ENCODE peak calls at places on chromosomes 3 and 15, in four cellular contexts. O, M, F and I are unnamed samples.
A peak's percentile ranks its signal among the peaks of the same experiment; 100 is the strongest.

GRCh38 chr15:79030470-79030869 is 60.1 kb downstream of the RASGRF1 start:
- DNase-seq in O (no peak), M (no peak), F (no peak), I (no peak)

GRCh38 chr3:136644200-136644599 is 108.0 kb downstream of the STAG1 start:
- DNase-seq in O (no peak), M (no peak), F (no peak), I (no peak)

GRCh38 chr15:47813985-47814384 is 96.7 kb downstream of the SEMA6D start:
- DNase-seq in O (peak; percentile 21), M (no peak), F (no peak), I (no peak)

GRCh38 chr15:66433726-66434125 is 47.0 kb downstream of the MAP2K1 start:
- DNase-seq in O (no peak), M (no peak), F (no peak), I (no peak)

GRCh38 chr3:13543251-13543650 is 5.7 kb upstream of the FBLN2 start:
- DNase-seq in O (no peak), M (peak; percentile 69), F (peak; percentile 26), I (no peak)

GRCh38 chr3:129112308-129113052 is 9.1 kb downstream of the RAB43 start:
- DNase-seq in O (no peak), M (no peak), F (no peak), I (no peak)

GRCh38 chr15:74121858-74122257 is 8.5 kb upstream of the ISLR2 start:
- DNase-seq in O (no peak), M (no peak), F (no peak), I (no peak)

GRCh38 chr15:85452436-85452835 is 72.0 kb downstream of the AKAP13 start:
- DNase-seq in O (no peak), M (no peak), F (no peak), I (no peak)

GRCh38 chr3:122680381-122681293 is at the start of gene PARP14:
- DNase-seq in O (peak; percentile 81), M (peak; percentile 52), F (peak; percentile 82), I (peak; percentile 56)

GRCh38 chr3:46579756-46580286 is 13.7 kb upstream of the LRRC2 start:
- DNase-seq in O (no peak), M (no peak), F (no peak), I (no peak)

GRCh38 chr15:72961326-72961725 is 90.9 kb upstream of the NEO1 start:
- DNase-seq in O (no peak), M (no peak), F (no peak), I (no peak)

GRCh38 chr3:99509224-99509623 is 129.2 kb upstream of the COL8A1 start:
- DNase-seq in O (no peak), M (no peak), F (no peak), I (no peak)

GRCh38 chr3:111803123-111803593 is 55.9 kb upstream of the PHLDB2 start:
- DNase-seq in O (no peak), M (peak; percentile 93), F (peak; percentile 61), I (no peak)

GRCh38 chr15:25731411-25731810 is 131.7 kb downstream of the ATP10A start:
- DNase-seq in O (no peak), M (no peak), F (no peak), I (no peak)

GRCh38 chr15:79314811-79315210 is 3.9 kb downstream of the TMED3 start:
- DNase-seq in O (no peak), M (no peak), F (no peak), I (no peak)

GRCh38 chr15:99961011-99961441 is 227.8 kb upstream of the LYSMD4 start:
- DNase-seq in O (no peak), M (peak; percentile 34), F (peak; percentile 74), I (no peak)

GRCh38 chr3:120450261-120450913 is 405 bp downstream of the FSTL1 start:
- DNase-seq in O (no peak), M (peak; percentile 49), F (peak; percentile 46), I (no peak)

GRCh38 chr15:31308185-31308639 is 18.4 kb upstream of the KLF13 start:
- DNase-seq in O (no peak), M (no peak), F (no peak), I (peak; percentile 15)

GRCh38 chr15:89364741-89365450 is 30.3 kb upstream of the POLG start:
- DNase-seq in O (no peak), M (no peak), F (no peak), I (no peak)

DNA sequence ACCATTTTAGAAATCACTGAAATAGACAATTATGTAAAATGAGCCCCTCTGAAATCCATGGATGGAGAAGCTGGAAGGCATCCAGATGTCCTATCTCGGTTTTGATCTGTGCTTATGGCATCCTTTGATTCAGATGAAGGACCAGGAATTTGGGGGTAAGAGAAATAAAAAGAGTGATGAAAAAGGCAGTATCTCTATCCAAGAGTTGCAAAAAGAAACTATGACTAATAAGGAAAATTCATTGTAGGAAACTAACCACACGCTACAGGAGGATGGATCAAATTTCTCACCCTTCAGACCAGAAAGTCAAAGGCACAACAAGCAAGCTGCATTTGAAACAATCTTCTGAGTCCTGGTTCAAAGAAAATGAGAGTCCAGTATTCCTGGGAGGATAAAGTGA is 34.8 kb downstream of the SRGAP3 start:
- DNase-seq in O (no peak), M (no peak), F (no peak), I (no peak)
- H3K4me1 ChIP-seq in O (no peaks in the 10 kb centered on the region), M (no peaks in the 10 kb centered on the region), F (peaks cover 15% of the 10 kb centered on the region), I (no peaks in the 10 kb centered on the region)

GRCh38 chr3:193488741-193489140 is 66.0 kb downstream of the ATP13A4 start:
- DNase-seq in O (no peak), M (no peak), F (no peak), I (no peak)

GRCh38 chr3:193489949-193490348 is 64.7 kb downstream of the ATP13A4 start:
- DNase-seq in O (peak; percentile 65), M (no peak), F (no peak), I (no peak)

GRCh38 chr3:193483988-193484539 is 70.6 kb downstream of the ATP13A4 start:
- DNase-seq in O (no peak), M (no peak), F (no peak), I (no peak)
- TF ChIP-seq CTCF in O (no peak), M (no peak), F (no peak), I (no peak)

DNA sequence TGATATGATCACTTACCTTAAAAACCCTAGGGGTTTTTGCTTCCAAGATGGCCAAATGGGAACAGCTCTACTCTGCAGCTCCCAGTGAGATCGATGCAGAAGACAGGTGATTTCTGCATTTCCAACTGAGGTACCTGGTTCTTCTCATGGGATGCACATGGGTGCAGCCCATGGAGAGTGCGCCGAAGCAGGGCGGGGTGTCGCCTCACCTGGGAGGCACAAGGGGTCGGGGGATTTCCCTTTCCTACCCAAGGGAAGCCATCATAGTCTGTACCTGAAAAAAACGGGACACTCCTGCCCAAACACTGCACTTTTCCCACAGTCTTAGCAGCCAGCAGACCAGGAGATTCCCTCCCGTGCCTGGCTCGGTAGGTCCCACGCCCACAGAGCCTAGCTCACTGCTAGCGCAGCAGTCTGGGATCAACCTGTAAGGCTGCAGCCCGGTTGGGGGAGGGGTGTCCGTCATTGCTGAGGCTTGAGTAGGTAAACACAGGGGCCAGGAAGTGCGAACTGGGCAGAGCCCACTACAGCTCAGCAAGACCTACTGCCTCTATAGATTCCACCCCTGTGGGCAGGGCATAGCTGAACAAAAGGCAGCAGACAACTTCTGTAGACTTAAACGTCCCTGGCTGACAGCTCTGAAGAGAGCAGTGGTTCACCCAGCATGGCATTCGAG is 78.6 kb downstream of the CTNNB1 start:
- DNase-seq in O (no peak), M (no peak), F (no peak), I (no peak)
- H3K4me3 ChIP-seq in O (no peak overlapping the region), M (no peak overlapping the region), F (no peak overlapping the region), I (no peak overlapping the region)

DNA sequence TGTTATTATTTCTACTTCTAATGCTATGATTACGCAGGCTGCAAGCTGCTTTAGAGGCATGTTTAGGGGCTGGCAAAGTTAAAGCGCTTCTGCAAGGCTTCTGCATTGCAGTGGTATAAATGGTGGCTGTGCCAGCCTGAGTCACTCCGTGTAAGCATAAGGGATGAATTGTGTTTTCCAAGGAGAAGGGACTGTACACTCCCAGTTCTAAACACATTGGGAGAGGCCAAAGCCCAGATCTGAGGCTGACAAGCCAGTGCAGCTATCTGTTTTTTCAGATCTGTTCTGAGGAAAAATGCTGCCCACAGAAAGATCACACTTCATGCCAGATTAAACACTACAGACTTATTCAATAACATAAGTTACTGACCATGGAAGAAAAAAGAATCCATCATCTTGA is 83.8 kb downstream of the PRICKLE2 start:
- DNase-seq in O (no peak), M (no peak), F (no peak), I (no peak)
- H3K4me1 ChIP-seq in O (no peaks in the 10 kb centered on the region), M (peaks cover 33% of the 10 kb centered on the region), F (peaks cover 4% of the 10 kb centered on the region), I (no peaks in the 10 kb centered on the region)

GRCh38 chr3:102226463-102226862 is 208.4 kb upstream of the ZPLD1 start:
- DNase-seq in O (no peak), M (no peak), F (no peak), I (no peak)
- TF ChIP-seq CTCF in O (no peak), M (no peak), F (no peak), I (no peak)

DNA sequence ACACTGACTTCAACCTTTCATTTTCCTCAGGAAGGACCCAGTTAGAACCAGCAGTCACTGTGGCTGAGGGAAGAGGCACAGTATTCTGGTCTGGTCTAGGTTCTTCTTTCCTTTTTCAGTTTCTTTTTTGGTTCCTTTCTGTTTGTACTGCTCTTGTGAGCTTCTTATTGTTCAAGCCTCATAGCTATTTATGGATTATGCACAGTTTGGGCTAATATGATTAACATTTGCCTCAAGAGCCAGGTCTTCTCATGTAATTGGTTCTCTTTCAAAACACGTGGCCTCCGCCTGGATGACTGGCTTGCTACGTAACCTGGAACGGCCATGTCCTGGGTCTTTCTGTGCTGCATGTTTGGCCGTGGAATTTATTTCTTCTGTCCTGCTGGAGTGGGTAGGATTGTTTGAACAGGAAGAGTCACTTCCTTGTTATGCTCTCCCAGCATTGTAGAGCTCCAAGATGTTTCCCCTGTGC is 43.3 kb downstream of the RBMS3 start:
- DNase-seq in O (peak; percentile 94), M (peak; percentile 92), F (peak; percentile 49), I (no peak)
- H3K4me3 ChIP-seq in O (peak overlapping the region; percentile 44), M (peak overlapping the region; percentile 27), F (no peak overlapping the region), I (no peak overlapping the region)

GRCh38 chr3:186937017-186937875 is 6.9 kb downstream of the ST6GAL1 start:
- DNase-seq in O (no peak), M (no peak), F (no peak), I (no peak)
- H3K4me1 ChIP-seq in O (peaks cover 8% of the 10 kb centered on the region), M (no peaks in the 10 kb centered on the region), F (no peaks in the 10 kb centered on the region), I (peaks cover 12% of the 10 kb centered on the region)

DNA sequence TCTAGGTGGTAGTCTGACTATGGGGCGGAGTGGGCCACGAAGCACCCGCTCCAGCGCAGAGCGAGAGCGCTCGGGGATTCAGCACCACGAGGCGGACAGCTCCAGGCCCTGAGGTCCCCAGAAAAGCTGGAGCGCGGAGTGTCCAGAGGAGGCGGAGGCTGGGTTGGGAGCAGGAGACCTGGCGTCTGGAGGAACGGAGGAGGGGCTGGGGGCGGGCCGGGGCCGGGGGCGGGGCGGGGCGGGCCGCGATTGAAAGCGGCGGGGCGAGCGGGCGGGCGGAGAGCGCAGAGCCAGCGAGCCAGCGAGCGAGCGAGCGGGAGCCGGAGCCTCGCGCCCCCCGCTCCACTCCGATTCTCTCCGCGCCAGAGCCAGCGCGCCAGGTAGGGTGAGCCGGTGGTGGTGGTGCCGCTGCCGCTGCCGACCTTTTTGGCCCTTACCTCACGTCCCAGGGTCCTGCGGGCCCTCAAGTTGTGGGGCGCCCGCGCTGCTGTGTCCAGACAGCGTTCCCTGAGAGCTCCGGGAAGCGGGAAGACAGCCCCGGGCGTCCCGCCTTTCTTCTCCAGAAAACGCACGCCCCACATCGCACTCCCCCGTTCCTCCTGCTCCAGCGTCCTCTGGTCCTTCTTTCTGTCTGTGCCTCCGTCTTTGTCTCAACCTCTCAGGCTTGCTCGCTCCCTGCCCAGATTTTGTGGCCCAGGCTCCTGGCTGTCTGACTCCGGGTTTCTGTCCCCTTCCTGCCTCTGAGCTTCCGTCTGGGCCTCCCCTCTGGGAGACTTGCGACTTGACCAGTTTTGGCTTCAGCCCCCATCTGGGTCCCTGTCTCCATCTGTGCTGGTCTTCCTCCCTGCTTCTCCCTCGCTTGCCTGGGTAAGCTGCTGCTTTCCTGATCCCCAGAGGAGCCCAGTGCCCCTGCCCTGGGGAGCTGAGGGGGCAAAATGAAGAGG is at the start of gene GRM2:
- DNase-seq in O (no peak), M (no peak), F (peak; percentile 90), I (no peak)
- TF ChIP-seq CTCF in O (no peak), M (no peak), F (peak; percentile 23), I (no peak)

GRCh38 chr3:185316740-185317407 is 46.1 kb upstream of the MAP3K13 start:
- DNase-seq in O (peak; percentile 26), M (peak; percentile 71), F (peak; percentile 26), I (no peak)
- H3K4me3 ChIP-seq in O (peak overlapping the region; percentile 33), M (peak overlapping the region; percentile 12), F (no peak overlapping the region), I (no peak overlapping the region)